ENCODE peak calls at places on chromosome 7, in six cellular contexts. Q is cerebellar nuclear complex, F is glutamatergic neuron, Z is AG04450, P is NCI-H1092, T is GM20000. A is an unnamed sample.

GRCh38 chr7:3805151-3805550 is 504.1 kb downstream of the SDK1 start:
- DNase-seq in T (no peak), Q (no peak), Z (no peak), F (no peak), P (no peak), A (no peak)

GRCh38 chr7:29309041-29309860 is 114.7 kb downstream of the CHN2 start:
- DNase-seq in Z (no peak), F (no peak), P (peak; percentile 12), T (no peak), Q (no peak), A (no peak)

GRCh38 chr7:157432957-157433576 is 96.3 kb downstream of the DNAJB6 start:
- DNase-seq in Q (no peak), F (peak; percentile 70), Z (no peak), P (peak; percentile 13), T (peak; percentile 74), A (no peak)

GRCh38 chr7:35849158-35849831 is 48.4 kb downstream of the SEPTIN7 start:
- DNase-seq in Z (no peak), P (no peak), Q (no peak), F (peak; percentile 26), T (no peak), A (no peak)

GRCh38 chr7:25187932-25188331 is 40.4 kb downstream of the NPVF start:
- DNase-seq in T (no peak), Z (no peak), P (no peak), Q (no peak), F (no peak), A (no peak)

GRCh38 chr7:42560866-42561265 is 323.9 kb upstream of the GLI3 start:
- DNase-seq in Z (no peak), P (no peak), Q (no peak), F (no peak), T (no peak), A (no peak)

GRCh38 chr7:91013078-91013477 is 251.2 kb upstream of the FZD1 start:
- DNase-seq in P (no peak), Z (no peak), T (no peak), F (no peak), Q (no peak), A (no peak)

GRCh38 chr7:50939026-50939425 is 156.3 kb upstream of the GRB10 start:
- DNase-seq in Q (no peak), T (no peak), Z (no peak), F (no peak), P (no peak), A (no peak)

GRCh38 chr7:47491637-47492036 is 90.3 kb downstream of the TNS3 start:
- DNase-seq in Q (no peak), T (no peak), Z (no peak), P (no peak), F (no peak), A (no peak)

GRCh38 chr7:79091661-79092060 is 361.8 kb downstream of the MAGI2 start:
- DNase-seq in T (no peak), Q (no peak), F (no peak), P (no peak), Z (no peak), A (no peak)

GRCh38 chr7:135634191-135634878 is 28.0 kb upstream of the STMP1 start:
- DNase-seq in Z (no peak), F (no peak), Q (no peak), P (no peak), T (no peak), A (no peak)

GRCh38 chr7:30852360-30852709 is 59.3 kb upstream of the AQP1 start:
- DNase-seq in F (no peak), T (no peak), Q (no peak), Z (no peak), P (no peak), A (no peak)

GRCh38 chr7:27430115-27430514 is 187.5 kb downstream of the EVX1 start:
- DNase-seq in Z (no peak), P (no peak), F (no peak), Q (no peak), T (no peak), A (no peak)

GRCh38 chr7:131225619-131226101 is 102.0 kb upstream of the MKLN1 start:
- DNase-seq in T (no peak), P (no peak), Q (no peak), Z (no peak), F (peak; percentile 28), A (no peak)

GRCh38 chr7:13279854-13280435 is 592.5 kb downstream of the ARL4A start:
- DNase-seq in Z (peak; percentile 3), T (no peak), P (peak; percentile 34), F (no peak), Q (no peak), A (no peak)

GRCh38 chr7:2312272-2312929 is 1.8 kb downstream of the SNX8 start:
- DNase-seq in Z (no peak), F (no peak), Q (no peak), T (peak; percentile 83), P (no peak), A (no peak)

GRCh38 chr7:27165655-27166474 is 528 bp upstream of the HOXA9 start:
- DNase-seq in F (peak; percentile 15), T (no peak), Z (no peak), P (peak; percentile 48), Q (no peak), A (no peak)

GRCh38 chr7:18425873-18426520 is 69.6 kb upstream of the HDAC9 start:
- DNase-seq in Z (no peak), P (no peak), Q (no peak), T (no peak), F (no peak), A (no peak)

GRCh38 chr7:143369678-143370651 is 7.5 kb upstream of the FAM131B start:
- DNase-seq in Q (no peak), T (no peak), P (no peak), Z (no peak), F (no peak), A (no peak)

GRCh38 chr7:138388673-138389491 is 71.2 kb upstream of the TRIM24 start:
- DNase-seq in P (no peak), F (no peak), T (no peak), Z (no peak), Q (no peak), A (no peak)

GRCh38 chr7:114026486-114027089 is 107.8 kb upstream of the PPP1R3A start:
- DNase-seq in Q (no peak), P (peak; percentile 81), T (peak; percentile 51), F (no peak), Z (peak; percentile 24), A (peak; percentile 36)

GRCh38 chr7:55571534-55572377 is 546 bp downstream of the VOPP1 start:
- DNase-seq in P (peak; percentile 44), F (peak; percentile 70), T (peak; percentile 79), Q (no peak), Z (no peak), A (no peak)

GRCh38 chr7:116236020-116236630 is 25.8 kb downstream of the TES start:
- DNase-seq in Q (no peak), F (no peak), P (peak; percentile 58), T (peak; percentile 36), Z (no peak), A (no peak)

A was measured in NCI-H187 treated with DMSO at 0.1 percent for 48 hours.